ENCODE peak calls at places on chromosome 6, in four cellular contexts. R is mucosa of gallbladder, F is ELF-1, T is iPS-NIHi11. N is an unnamed sample.

GRCh38 chr6:90537723-90538407 is 49.0 kb downstream of the MAP3K7 start:
- DNase-seq in T (no peak), R (no peak), F (no peak), N (no peak)

GRCh38 chr6:37029249-37029959 is 23.9 kb downstream of the FGD2 start:
- DNase-seq in F (peak; percentile 91), T (peak; percentile 80), R (peak; percentile 74), N (peak; percentile 61)

GRCh38 chr6:149499066-149499465 is 14.3 kb upstream of the ZC3H12D start:
- DNase-seq in T (no peak), R (no peak), F (no peak), N (no peak)

GRCh38 chr6:37602360-37602759 is 95.3 kb downstream of the MDGA1 start:
- DNase-seq in R (no peak), T (no peak), F (no peak), N (no peak)

GRCh38 chr6:70312165-70312564 is 9.3 kb upstream of the COL9A1 start:
- DNase-seq in R (no peak), T (no peak), F (peak; percentile 4), N (no peak)

GRCh38 chr6:89432875-89433636 is at the start of gene ANKRD6:
- DNase-seq in F (peak; percentile 73), T (peak; percentile 97), R (peak; percentile 81), N (peak; percentile 40)

GRCh38 chr6:82143041-82143481 is 104.5 kb downstream of the IBTK start:
- DNase-seq in F (no peak), R (no peak), T (no peak), N (no peak)

GRCh38 chr6:27630727-27631613 is 158.1 kb upstream of the ZNF184 start:
- DNase-seq in R (no peak), F (peak; percentile 91), T (peak; percentile 74), N (peak; percentile 6)

GRCh38 chr6:131265939-131266338 is 130.7 kb downstream of the AKAP7 start:
- DNase-seq in F (no peak), R (no peak), T (no peak), N (no peak)

GRCh38 chr6:169527306-169527705 is 174.5 kb downstream of the WDR27 start:
- DNase-seq in R (no peak), F (no peak), T (no peak), N (no peak)

GRCh38 chr6:7282097-7282906 is 30.7 kb downstream of the SSR1 start:
- DNase-seq in R (no peak), T (no peak), F (no peak), N (no peak)

GRCh38 chr6:53112404-53112803 is 36.2 kb downstream of the GCM1 start:
- DNase-seq in F (peak; percentile 52), R (peak; percentile 65), T (no peak), N (no peak)

GRCh38 chr6:37732688-37733087 is 35.0 kb upstream of the MDGA1 start:
- DNase-seq in R (no peak), T (peak; percentile 42), F (no peak), N (no peak)

GRCh38 chr6:160088069-160088773 is 33.4 kb upstream of the SLC22A1 start:
- DNase-seq in F (peak; percentile 56), T (peak; percentile 83), R (peak; percentile 73), N (peak; percentile 39)

GRCh38 chr6:131658287-131658686 is 21.2 kb downstream of the ENPP3 start:
- DNase-seq in T (no peak), R (no peak), F (no peak), N (no peak)

GRCh38 chr6:30211899-30212298 is 1.3 kb downstream of the TRIM26 start:
- DNase-seq in R (no peak), T (no peak), F (no peak), N (no peak)

GRCh38 chr6:20102674-20103073 is 109.6 kb downstream of the MBOAT1 start:
- DNase-seq in T (no peak), F (no peak), R (no peak), N (no peak)

GRCh38 chr6:16292942-16293341 is 54.6 kb downstream of the GMPR start:
- DNase-seq in T (no peak), R (no peak), F (no peak), N (no peak)

GRCh38 chr6:21597706-21598273 is 4.2 kb downstream of the SOX4 start:
- DNase-seq in R (no peak), F (no peak), T (no peak), N (no peak)

GRCh38 chr6:68040312-68040778 is 594.7 kb upstream of the ADGRB3 start:
- DNase-seq in T (no peak), R (no peak), F (peak; percentile 21), N (no peak)

GRCh38 chr6:145929037-145929633 is 35.0 kb downstream of the SHPRH start:
- DNase-seq in R (no peak), T (peak; percentile 26), F (no peak), N (no peak)

GRCh38 chr6:47414517-47415167 is 62.9 kb upstream of the CD2AP start:
- DNase-seq in R (no peak), F (no peak), T (no peak), N (no peak)

GRCh38 chr6:43627008-43627825 is 1.8 kb downstream of the GTPBP2 start:
- DNase-seq in R (peak; percentile 88), F (no peak), T (peak; percentile 23), N (no peak)

GRCh38 chr6:148251286-148251685 is 91.4 kb upstream of the SASH1 start:
- DNase-seq in F (no peak), R (no peak), T (no peak), N (no peak)

GRCh38 chr6:158328446-158328845 is 16.2 kb downstream of the TULP4 start:
- DNase-seq in R (no peak), T (peak; percentile 54), F (no peak), N (no peak)

GRCh38 chr6:119076173-119076965 is 2.1 kb downstream of the FAM184A start:
- DNase-seq in R (no peak), T (no peak), F (no peak), N (no peak)

GRCh38 chr6:114144887-114145851 is 174.2 kb upstream of the HDAC2 start:
- DNase-seq in R (no peak), T (no peak), F (peak; percentile 73), N (no peak)

GRCh38 chr6:20771427-20771826 is 237.2 kb downstream of the CDKAL1 start:
- DNase-seq in F (peak; percentile 62), R (no peak), T (peak; percentile 13), N (no peak)

GRCh38 chr6:84411060-84411629 is 183.7 kb upstream of the CEP162 start:
- DNase-seq in R (no peak), T (no peak), F (no peak), N (no peak)

GRCh38 chr6:45961125-45961524 is 54.5 kb downstream of the CLIC5 start:
- DNase-seq in F (no peak), T (no peak), R (no peak), N (no peak)

GRCh38 chr6:71197770-71198169 is 90.8 kb upstream of the OGFRL1 start:
- DNase-seq in T (peak; percentile 15), R (no peak), F (no peak), N (no peak)

GRCh38 chr6:33692078-33692759 is 19.3 kb downstream of the UQCC2 start:
- DNase-seq in F (peak; percentile 87), T (peak; percentile 64), R (no peak), N (no peak)

GRCh38 chr6:137277971-137278602 is 58.9 kb upstream of the IFNGR1 start:
- DNase-seq in F (peak; percentile 65), R (no peak), T (peak; percentile 42), N (no peak)

GRCh38 chr6:136866872-136867416 is 44.6 kb downstream of the PEX7 start:
- DNase-seq in R (no peak), F (no peak), T (no peak), N (no peak)

GRCh38 chr6:53959717-53960116 is 151.5 kb upstream of the MLIP start:
- DNase-seq in R (no peak), T (no peak), F (no peak), N (no peak)

GRCh38 chr6:151647871-151648639 is 154.2 kb downstream of the CCDC170 start:
- DNase-seq in R (no peak), T (peak; percentile 53), F (peak; percentile 90), N (no peak)